ENCODE peak calls at places on chromosomes 6 and 20, in ten cellular contexts. P is AG10803, U is breast epithelium, Z is IMR-90, S is right lobe of liver, J is astrocyte of the spinal cord, W is cardiac fibroblast, E is foreskin fibroblast, M is lower lobe of right lung, G is psoas muscle. O is an unnamed sample.

GRCh38 chr20:1933465-1933870 is 38.3 kb downstream of the SIRPA start:
- DNase-seq in G (peak; percentile 68), M (no peak), U (no peak), J (no peak), Z (peak; percentile 36), W (peak; percentile 70), S (peak; percentile 65), E (peak; percentile 61), P (peak; percentile 84), O (no peak)

GRCh38 chr6:136510782-136511181 is 39.4 kb downstream of the MAP7 start:
- DNase-seq in G (no peak), U (no peak), W (no peak), E (no peak), J (no peak), M (no peak), P (no peak), S (no peak), Z (no peak), O (no peak)

GRCh38 chr6:16684896-16685554 is 76.2 kb downstream of the ATXN1 start:
- DNase-seq in S (no peak), G (no peak), M (no peak), W (peak; percentile 90), Z (peak; percentile 82), J (peak; percentile 50), U (no peak), E (no peak), P (peak; percentile 65), O (no peak)

GRCh38 chr20:49924247-49924646 is 8.9 kb upstream of the SPATA2 start:
- DNase-seq in S (no peak), U (no peak), G (no peak), E (no peak), M (no peak), W (no peak), Z (no peak), J (no peak), P (no peak), O (peak; percentile 3)

GRCh38 chr6:111564482-111564945 is 41.2 kb downstream of the TRAF3IP2 start:
- DNase-seq in W (peak; percentile 60), S (no peak), U (no peak), G (peak; percentile 86), M (no peak), J (peak; percentile 51), P (peak; percentile 77), Z (peak; percentile 74), E (peak; percentile 67), O (no peak)

GRCh38 chr6:126040394-126040793 is 54.1 kb downstream of the TRMT11 start:
- DNase-seq in S (no peak), E (no peak), M (no peak), Z (no peak), U (no peak), P (no peak), J (no peak), W (peak; percentile 18), G (no peak), O (no peak)

GRCh38 chr6:11552390-11552789 is 14.8 kb downstream of the TMEM170B start:
- DNase-seq in G (no peak), U (no peak), Z (no peak), M (no peak), P (no peak), W (no peak), J (no peak), S (no peak), E (no peak), O (no peak)

GRCh38 chr20:5781798-5782750 is 31.9 kb downstream of the SHLD1 start:
- DNase-seq in G (no peak), J (no peak), W (no peak), M (no peak), Z (no peak), E (no peak), S (no peak), P (no peak), U (no peak), O (no peak)

GRCh38 chr6:43851204-43851855 is 81.3 kb downstream of the VEGFA start:
- DNase-seq in J (peak; percentile 66), W (peak; percentile 88), M (no peak), S (no peak), E (no peak), U (no peak), P (peak; percentile 96), Z (peak; percentile 73), G (no peak), O (no peak)

GRCh38 chr6:9851541-9852380 is 563.1 kb downstream of the TFAP2A start:
- DNase-seq in W (peak; percentile 1), G (no peak), Z (peak; percentile 9), J (no peak), E (no peak), U (no peak), M (no peak), S (peak; percentile 50), P (peak; percentile 3), O (no peak)
- TF ChIP-seq CTCF in W (no peak), G (no peak), Z (peak; percentile 14), J (no peak), E (peak; percentile 9), U (no peak), M (no peak), S (peak; percentile 12), P (no peak), O (no peak)

GRCh38 chr20:54477556-54477955 is 2.2 kb downstream of the DOK5 start:
- DNase-seq in G (no peak), P (peak; percentile 7), S (no peak), E (no peak), Z (peak; percentile 18), W (peak; percentile 47), U (no peak), M (no peak), J (no peak), O (no peak)

GRCh38 chr20:54479138-54479906 is 3.9 kb downstream of the DOK5 start:
- DNase-seq in Z (peak; percentile 11), P (no peak), S (no peak), U (no peak), M (no peak), G (no peak), E (no peak), J (no peak), W (no peak), O (no peak)

GRCh38 chr20:54475334-54476287 is at the start of gene DOK5:
- DNase-seq in M (peak; percentile 42), U (no peak), P (peak; percentile 18), S (no peak), E (peak; percentile 14), G (peak; percentile 72), J (peak; percentile 19), W (peak; percentile 38), Z (peak; percentile 12), O (peak; percentile 39)

GRCh38 chr20:54476336-54476928 is 1.0 kb downstream of the DOK5 start:
- DNase-seq in S (no peak), J (no peak), Z (no peak), E (no peak), W (no peak), U (no peak), G (no peak), M (no peak), P (no peak), O (no peak)

GRCh38 chr20:54477134-54477533 is 1.7 kb downstream of the DOK5 start:
- DNase-seq in W (no peak), P (no peak), Z (no peak), G (no peak), U (no peak), M (no peak), S (no peak), E (no peak), J (no peak), O (no peak)
- H3K4me3 ChIP-seq in W (peak overlapping the region; percentile 62), P (peak overlapping the region; percentile 6), Z (no peak overlapping the region), G (peak overlapping the region; percentile 79), U (no peak overlapping the region), M (no peak overlapping the region), S (no peak overlapping the region), E (peak overlapping the region; percentile 62), J (no peak overlapping the region), O (no peak overlapping the region)

GRCh38 chr20:19244291-19244690 is 31.8 kb downstream of the SLC24A3 start:
- DNase-seq in W (no peak), P (no peak), Z (no peak), S (no peak), E (no peak), J (no peak), M (no peak), U (no peak), G (no peak), O (no peak)
- TF ChIP-seq CTCF in W (no peak), P (no peak), Z (no peak), S (no peak), E (no peak), J (no peak), M (no peak), U (no peak), G (no peak), O (no peak)

GRCh38 chr20:41392295-41392694 is 25.7 kb upstream of the EMILIN3 start:
- DNase-seq in S (no peak), E (no peak), G (no peak), M (peak; percentile 22), P (no peak), Z (no peak), W (no peak), U (no peak), J (no peak), O (no peak)

GRCh38 chr20:41392871-41393704 is 26.5 kb upstream of the EMILIN3 start:
- DNase-seq in P (no peak), S (peak; percentile 80), M (peak; percentile 34), J (no peak), E (no peak), G (peak; percentile 77), W (no peak), Z (no peak), U (no peak), O (no peak)

GRCh38 chr20:41393705-41394066 is 27.1 kb upstream of the EMILIN3 start:
- DNase-seq in W (no peak), P (no peak), J (no peak), G (no peak), E (no peak), M (peak; percentile 24), U (no peak), S (no peak), Z (no peak), O (no peak)

GRCh38 chr20:41391587-41392001 is 25.0 kb upstream of the EMILIN3 start:
- DNase-seq in P (no peak), Z (no peak), S (no peak), J (no peak), E (no peak), W (no peak), M (peak; percentile 45), U (no peak), G (no peak), O (no peak)

DNA sequence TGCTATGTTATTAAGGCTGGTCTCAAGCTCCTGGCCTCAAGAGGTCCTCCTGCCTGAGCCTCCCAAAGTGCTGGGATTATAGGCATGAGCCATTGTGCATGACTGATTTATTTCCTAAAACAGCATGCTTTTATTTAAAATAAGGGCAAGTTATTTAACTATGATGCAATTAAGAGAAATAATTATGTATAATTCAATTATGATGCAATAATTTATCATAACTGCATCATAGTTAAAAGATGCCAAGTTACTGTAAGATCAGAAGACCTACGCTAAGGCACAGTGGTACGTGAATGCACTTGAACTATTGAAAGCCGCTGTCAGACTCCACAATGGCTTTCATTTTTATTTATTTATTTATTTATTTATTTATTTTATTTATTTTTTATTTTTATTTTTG is 24.3 kb upstream of the EMILIN3 start:
- DNase-seq in E (no peak), M (no peak), U (no peak), W (no peak), G (no peak), Z (no peak), J (no peak), P (no peak), S (no peak), O (no peak)
- H3K4me3 ChIP-seq in E (no peak overlapping the region), M (no peak overlapping the region), U (no peak overlapping the region), W (no peak overlapping the region), G (no peak overlapping the region), Z (no peak overlapping the region), J (no peak overlapping the region), P (no peak overlapping the region), S (no peak overlapping the region), O (no peak overlapping the region)

GRCh38 chr6:151497935-151498726 is 4.3 kb downstream of the CCDC170 start:
- DNase-seq in J (no peak), M (no peak), U (no peak), Z (peak; percentile 2), P (peak; percentile 30), E (no peak), W (peak; percentile 43), S (no peak), G (no peak), O (no peak)
- TF ChIP-seq CTCF in J (no peak), M (no peak), U (no peak), Z (no peak), P (no peak), E (no peak), W (no peak), S (no peak), G (no peak), O (no peak)

O was measured in left lung.